ENCODE peak calls at places on chromosomes 5 and 9, in four cellular contexts. One of them, this sample, is unnamed.
A peak's percentile ranks its signal among the peaks of the same experiment; 100 is the strongest.

GRCh38 chr5:19534751-19535150 is 453.2 kb downstream of the CDH18 start:
- DNase-seq in K562: no peak
- DNase-seq in HepG2: no peak
- DNase-seq in HCT116: no peak
- DNase-seq in this sample: no peak

GRCh38 chr9:94479757-94480156 is 75.1 kb upstream of the PCAT7 start:
- DNase-seq in HepG2: no peak
- DNase-seq in K562: no peak
- DNase-seq in HCT116: no peak
- DNase-seq in this sample: no peak

GRCh38 chr5:170269579-170269978 is 28.0 kb downstream of the LCP2 start:
- DNase-seq in K562: no peak
- DNase-seq in HepG2: no peak
- DNase-seq in HCT116: no peak
- DNase-seq in this sample: no peak

GRCh38 chr9:79973627-79974026 is 401.9 kb downstream of the TLE4 start:
- DNase-seq in HepG2: no peak
- DNase-seq in K562: no peak
- DNase-seq in HCT116: no peak
- DNase-seq in this sample: no peak

GRCh38 chr5:146340260-146341081 is 1.8 kb downstream of the POU4F3 start:
- DNase-seq in HepG2: peak; percentile 36
- DNase-seq in HCT116: no peak
- DNase-seq in K562: peak; percentile 66
- DNase-seq in this sample: no peak

GRCh38 chr5:135310328-135310989 is 88.6 kb downstream of the MACROH2A1 start:
- DNase-seq in K562: no peak
- DNase-seq in HCT116: no peak
- DNase-seq in HepG2: no peak
- DNase-seq in this sample: no peak

GRCh38 chr9:102862478-102862877 is 132.7 kb upstream of the CYLC2 start:
- DNase-seq in HCT116: no peak
- DNase-seq in HepG2: no peak
- DNase-seq in K562: no peak
- DNase-seq in this sample: no peak

GRCh38 chr9:115672477-115673316 is 480.9 kb upstream of the PAPPA start:
- DNase-seq in K562: no peak
- DNase-seq in HepG2: peak; percentile 1
- DNase-seq in HCT116: no peak
- DNase-seq in this sample: peak; percentile 57

GRCh38 chr9:114732842-114733241 is 50.9 kb upstream of the TEX48 start:
- DNase-seq in HCT116: no peak
- DNase-seq in HepG2: no peak
- DNase-seq in K562: no peak
- DNase-seq in this sample: no peak

GRCh38 chr5:107370569-107370968 is 300.2 kb downstream of the EFNA5 start:
- DNase-seq in HepG2: no peak
- DNase-seq in K562: no peak
- DNase-seq in HCT116: no peak
- DNase-seq in this sample: no peak

GRCh38 chr5:133818031-133818431 is 150.4 kb downstream of the C5orf15 start:
- DNase-seq in K562: no peak
- DNase-seq in HCT116: no peak
- DNase-seq in HepG2: no peak
- DNase-seq in this sample: no peak

GRCh38 chr5:78295035-78295961 is 800 bp upstream of the AP3B1 start:
- DNase-seq in HepG2: peak; percentile 39
- DNase-seq in K562: peak; percentile 9
- DNase-seq in HCT116: peak; percentile 41
- DNase-seq in this sample: no peak

GRCh38 chr5:179167871-179168451 is 107.8 kb downstream of the ZNF354C start:
- DNase-seq in K562: no peak
- DNase-seq in HepG2: no peak
- DNase-seq in HCT116: no peak
- DNase-seq in this sample: no peak

GRCh38 chr5:57825026-57825683 is 342.5 kb upstream of the ACTBL2 start:
- DNase-seq in HepG2: no peak
- DNase-seq in HCT116: no peak
- DNase-seq in K562: no peak
- DNase-seq in this sample: no peak

GRCh38 chr9:19788614-19789271 is at the start of gene SLC24A2:
- DNase-seq in HCT116: no peak
- DNase-seq in HepG2: no peak
- DNase-seq in K562: no peak
- DNase-seq in this sample: no peak

GRCh38 chr5:168489059-168489458 is 2.8 kb downstream of the RARS1 start:
- DNase-seq in HepG2: no peak
- DNase-seq in HCT116: no peak
- DNase-seq in K562: no peak
- DNase-seq in this sample: no peak

GRCh38 chr9:35537898-35538297 is 48.0 kb downstream of the RUSC2 start:
- DNase-seq in HepG2: no peak
- DNase-seq in HCT116: no peak
- DNase-seq in K562: no peak
- DNase-seq in this sample: no peak

GRCh38 chr9:35533398-35533797 is 43.5 kb downstream of the RUSC2 start:
- DNase-seq in HCT116: no peak
- DNase-seq in HepG2: no peak
- DNase-seq in K562: no peak
- DNase-seq in this sample: no peak

GRCh38 chr9:35540315-35540714 is 50.4 kb downstream of the RUSC2 start:
- DNase-seq in HepG2: no peak
- DNase-seq in K562: no peak
- DNase-seq in HCT116: no peak
- DNase-seq in this sample: no peak

DNA sequence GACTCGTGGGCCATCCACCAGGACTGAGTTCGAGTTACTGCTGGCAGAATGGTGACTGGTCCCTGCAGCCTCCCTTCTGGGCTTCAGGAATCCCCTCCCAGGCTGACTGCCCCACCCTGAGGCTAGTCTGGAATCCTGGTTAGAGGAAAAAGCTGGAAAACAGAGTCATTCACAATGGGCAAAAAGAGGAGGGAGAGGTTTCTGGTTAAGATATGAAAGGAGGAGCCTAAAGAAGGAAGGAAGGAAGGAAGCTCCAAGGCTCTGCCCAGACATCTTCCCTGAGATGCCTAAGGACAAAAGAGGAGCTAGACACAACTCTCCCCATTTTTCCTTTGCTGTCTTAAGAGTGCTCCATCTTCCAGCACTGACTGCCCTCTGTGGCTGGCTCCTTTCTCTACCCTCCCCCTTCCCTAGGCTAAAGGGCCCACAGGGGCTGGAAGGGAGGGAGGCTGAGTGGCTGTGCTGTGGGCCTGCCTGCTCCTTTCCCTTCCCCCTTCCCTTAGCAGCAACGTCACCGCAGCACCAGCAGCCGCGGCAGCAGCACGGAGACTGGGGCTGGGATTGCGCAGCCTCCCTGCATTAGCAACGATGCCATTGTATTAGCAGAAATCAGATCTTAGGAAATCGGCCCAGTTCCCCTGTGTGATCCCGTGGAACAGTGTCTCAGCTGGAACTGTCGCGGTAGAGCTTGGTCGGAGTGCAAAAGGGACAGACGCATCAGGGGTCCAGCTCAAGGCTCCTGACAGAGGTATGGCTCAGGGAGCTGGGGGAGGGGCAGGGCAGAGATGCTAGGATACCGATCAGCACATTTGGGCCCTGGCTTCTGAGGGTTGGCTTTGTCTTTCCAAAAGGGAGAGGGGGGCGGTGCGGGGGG is 48.7 kb downstream of the RUSC2 start:
- DNase-seq in HCT116: no peak
- DNase-seq in K562: no peak
- DNase-seq in HepG2: no peak
- DNase-seq in this sample: no peak
- TF ChIP-seq TCF7L2 in HCT116: no peak
- TF ChIP-seq TCF7L2 in K562: no peak
- TF ChIP-seq TCF7L2 in HepG2: no peak
- TF ChIP-seq TCF7L2 in this sample: no peak

GRCh38 chr5:13249854-13250253 is 694.6 kb downstream of the DNAH5 start:
- DNase-seq in K562: no peak
- DNase-seq in HCT116: no peak
- DNase-seq in HepG2: no peak
- DNase-seq in this sample: no peak

GRCh38 chr5:13248236-13248635 is 696.3 kb downstream of the DNAH5 start:
- DNase-seq in HCT116: no peak
- DNase-seq in HepG2: no peak
- DNase-seq in K562: no peak
- DNase-seq in this sample: no peak

GRCh38 chr5:13252701-13253100 is 691.8 kb downstream of the DNAH5 start:
- DNase-seq in HCT116: no peak
- DNase-seq in HepG2: no peak
- DNase-seq in K562: no peak
- DNase-seq in this sample: no peak

GRCh38 chr5:13251623-13252367 is 692.7 kb downstream of the DNAH5 start:
- DNase-seq in K562: no peak
- DNase-seq in HepG2: no peak
- DNase-seq in HCT116: no peak
- DNase-seq in this sample: no peak

GRCh38 chr5:13250450-13251291 is 693.8 kb downstream of the DNAH5 start:
- DNase-seq in HCT116: no peak
- DNase-seq in K562: peak; percentile 26
- DNase-seq in HepG2: peak; percentile 13
- DNase-seq in this sample: peak; percentile 15
- TF ChIP-seq TCF7L2 in HCT116: no peak
- TF ChIP-seq TCF7L2 in K562: no peak
- TF ChIP-seq TCF7L2 in HepG2: no peak
- TF ChIP-seq TCF7L2 in this sample: no peak

GRCh38 chr9:126395439-126396212 is 69.0 kb downstream of the MVB12B start:
- DNase-seq in K562: no peak
- DNase-seq in HepG2: no peak
- DNase-seq in HCT116: peak; percentile 31
- DNase-seq in this sample: no peak

GRCh38 chr9:126397056-126397455 is 70.4 kb downstream of the MVB12B start:
- DNase-seq in HepG2: no peak
- DNase-seq in K562: no peak
- DNase-seq in HCT116: no peak
- DNase-seq in this sample: no peak

GRCh38 chr9:126392662-126393383 is 66.2 kb downstream of the MVB12B start:
- DNase-seq in HepG2: no peak
- DNase-seq in K562: no peak
- DNase-seq in HCT116: no peak
- DNase-seq in this sample: no peak

GRCh38 chr9:126393876-126394275 is 67.2 kb downstream of the MVB12B start:
- DNase-seq in K562: no peak
- DNase-seq in HepG2: no peak
- DNase-seq in HCT116: no peak
- DNase-seq in this sample: no peak

GRCh38 chr9:126394802-126395201 is 68.2 kb downstream of the MVB12B start:
- DNase-seq in K562: no peak
- DNase-seq in HepG2: no peak
- DNase-seq in HCT116: no peak
- DNase-seq in this sample: no peak
- TF ChIP-seq TCF7L2 in K562: no peak
- TF ChIP-seq TCF7L2 in HepG2: no peak
- TF ChIP-seq TCF7L2 in HCT116: no peak
- TF ChIP-seq TCF7L2 in this sample: no peak

GRCh38 chr5:31113101-31113500 is 80.4 kb upstream of the CDH6 start:
- DNase-seq in K562: no peak
- DNase-seq in HepG2: no peak
- DNase-seq in HCT116: no peak
- DNase-seq in this sample: no peak
- TF ChIP-seq TCF7L2 in K562: no peak
- TF ChIP-seq TCF7L2 in HepG2: no peak
- TF ChIP-seq TCF7L2 in HCT116: no peak
- TF ChIP-seq TCF7L2 in this sample: no peak

DNA sequence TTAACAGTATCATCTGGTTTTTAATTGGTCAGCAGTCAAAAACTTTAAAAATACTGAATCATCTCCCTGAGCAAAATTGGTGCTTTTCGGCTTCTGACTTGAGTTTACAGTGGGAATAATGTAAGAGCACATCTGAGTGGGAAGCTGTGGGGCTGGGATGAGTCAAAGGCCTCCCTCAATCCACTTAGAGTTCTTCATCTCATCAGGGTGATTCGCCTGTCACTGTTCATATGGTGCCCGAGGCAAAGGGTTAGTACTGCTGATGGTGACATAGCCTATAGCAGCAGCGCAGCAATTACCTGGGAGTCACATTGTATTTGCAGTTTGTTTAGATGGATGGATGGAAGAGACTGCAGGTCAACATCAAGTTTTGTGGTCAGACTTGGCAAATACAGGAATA is 113.8 kb upstream of the ZNF608 start:
- DNase-seq in HepG2: no peak
- DNase-seq in HCT116: no peak
- DNase-seq in K562: no peak
- DNase-seq in this sample: no peak
- TF ChIP-seq TCF7L2 in HepG2: no peak
- TF ChIP-seq TCF7L2 in HCT116: no peak
- TF ChIP-seq TCF7L2 in K562: no peak
- TF ChIP-seq TCF7L2 in this sample: no peak

GRCh38 chr5:176809544-176810083 is 745 bp upstream of the UNC5A start:
- DNase-seq in HepG2: no peak
- DNase-seq in HCT116: no peak
- DNase-seq in K562: no peak
- DNase-seq in this sample: no peak

GRCh38 chr5:176813587-176814312 is 3.4 kb downstream of the UNC5A start:
- DNase-seq in HepG2: no peak
- DNase-seq in K562: no peak
- DNase-seq in HCT116: no peak
- DNase-seq in this sample: no peak

GRCh38 chr5:176810084-176810597 is at the start of gene UNC5A:
- DNase-seq in K562: peak; percentile 92
- DNase-seq in HepG2: no peak
- DNase-seq in HCT116: peak; percentile 63
- DNase-seq in this sample: no peak

GRCh38 chr5:176812269-176813259 is 2.2 kb downstream of the UNC5A start:
- DNase-seq in K562: peak; percentile 64
- DNase-seq in HCT116: no peak
- DNase-seq in HepG2: peak; percentile 39
- DNase-seq in this sample: no peak

DNA sequence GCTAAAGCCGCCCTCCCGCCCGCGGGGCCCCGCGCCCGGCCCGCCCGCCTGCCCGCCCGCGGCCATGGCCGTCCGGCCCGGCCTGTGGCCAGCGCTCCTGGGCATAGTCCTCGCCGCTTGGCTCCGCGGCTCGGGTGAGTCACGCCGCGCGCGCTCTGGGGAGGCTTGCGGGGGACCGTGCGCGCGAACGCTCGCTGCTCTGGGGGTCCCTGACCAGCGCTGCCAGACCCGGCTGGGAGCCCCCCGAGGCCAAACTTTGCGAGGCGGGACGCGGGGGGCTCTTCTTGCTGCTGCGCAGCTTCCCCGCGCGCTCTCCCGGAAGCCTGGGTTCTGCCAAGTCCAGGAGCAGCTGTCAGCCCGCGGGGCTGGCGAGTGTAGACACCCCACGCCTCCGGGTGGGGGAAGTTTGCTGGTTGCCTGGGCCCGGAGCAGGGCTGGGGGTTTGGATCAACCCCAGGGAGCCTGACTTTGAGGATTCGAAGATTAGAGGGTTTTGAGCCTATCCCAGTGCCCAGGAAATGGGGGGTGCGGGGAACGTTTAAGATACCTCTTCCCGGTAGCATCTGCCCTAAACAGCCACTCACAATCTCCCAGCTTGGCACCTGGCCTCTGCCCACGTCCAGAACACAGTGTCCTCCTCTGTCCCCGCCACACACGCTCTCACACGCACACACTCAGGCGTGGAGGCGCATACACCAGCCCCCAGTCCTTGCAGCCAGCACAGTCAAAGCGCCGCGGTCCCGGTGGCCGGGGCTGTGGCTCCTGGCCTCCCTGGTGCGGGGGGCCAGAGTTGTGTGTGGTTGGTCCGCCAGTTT is 535 bp downstream of the UNC5A start:
- DNase-seq in HepG2: no peak
- DNase-seq in K562: no peak
- DNase-seq in HCT116: no peak
- DNase-seq in this sample: no peak
- TF ChIP-seq TCF7L2 in HepG2: no peak
- TF ChIP-seq TCF7L2 in K562: no peak
- TF ChIP-seq TCF7L2 in HCT116: no peak
- TF ChIP-seq TCF7L2 in this sample: no peak